ENCODE peak calls at places on chromosomes 13 and 19, in eight cellular contexts. L, E, G, K, O, Q, J and X are unnamed samples.

GRCh38 chr13:99132295-99132835 is 68.3 kb upstream of the UBAC2 start:
- DNase-seq in K (no peak), E (no peak), J (no peak), L (no peak), O (no peak), G (no peak), Q (no peak), X (no peak)

GRCh38 chr13:40318366-40318765 is 348.1 kb downstream of the FOXO1 start:
- DNase-seq in O (no peak), E (peak), K (peak), Q (no peak), J (peak), L (no peak), G (peak), X (no peak)

GRCh38 chr19:5271145-5271544 is 69.5 kb downstream of the PTPRS start:
- DNase-seq in Q (no peak), O (no peak), L (no peak), G (no peak), E (no peak), J (no peak), K (no peak), X (no peak)

GRCh38 chr19:27851543-27852060 is 1361.3 kb downstream of the UQCRFS1 start:
- DNase-seq in O (no peak), E (no peak), Q (no peak), K (no peak), L (no peak), J (no peak), G (no peak), X (no peak)

GRCh38 chr13:94065741-94066140 is 413.7 kb downstream of the DCT start:
- DNase-seq in E (no peak), K (no peak), L (no peak), Q (no peak), J (no peak), O (no peak), G (no peak), X (no peak)

GRCh38 chr13:23679214-23679613 is 109.0 kb downstream of the TNFRSF19 start:
- DNase-seq in O (no peak), L (no peak), G (no peak), E (peak), J (no peak), Q (no peak), K (no peak), X (no peak)

GRCh38 chr13:27151798-27152599 is 19.6 kb downstream of the USP12 start:
- DNase-seq in J (no peak), E (no peak), O (no peak), K (no peak), G (no peak), L (no peak), Q (no peak), X (no peak)

GRCh38 chr13:51620165-51620983 is 36.1 kb downstream of the WDFY2 start:
- DNase-seq in O (no peak), G (no peak), Q (no peak), J (no peak), K (no peak), E (no peak), L (no peak), X (no peak)

GRCh38 chr13:25440081-25440480 is 68.3 kb downstream of the ATP8A2 start:
- DNase-seq in E (no peak), J (no peak), L (no peak), K (no peak), Q (no peak), G (no peak), O (no peak), X (no peak)

GRCh38 chr13:108915095-108915633 is 285.8 kb downstream of the MYO16 start:
- DNase-seq in K (no peak), E (peak), G (no peak), O (no peak), J (peak), L (peak), Q (no peak), X (no peak)

GRCh38 chr19:20165971-20166592 is 932 bp upstream of the ZNF486 start:
- DNase-seq in K (no peak), G (no peak), E (peak), J (no peak), L (no peak), O (no peak), Q (no peak), X (no peak)

DNA sequence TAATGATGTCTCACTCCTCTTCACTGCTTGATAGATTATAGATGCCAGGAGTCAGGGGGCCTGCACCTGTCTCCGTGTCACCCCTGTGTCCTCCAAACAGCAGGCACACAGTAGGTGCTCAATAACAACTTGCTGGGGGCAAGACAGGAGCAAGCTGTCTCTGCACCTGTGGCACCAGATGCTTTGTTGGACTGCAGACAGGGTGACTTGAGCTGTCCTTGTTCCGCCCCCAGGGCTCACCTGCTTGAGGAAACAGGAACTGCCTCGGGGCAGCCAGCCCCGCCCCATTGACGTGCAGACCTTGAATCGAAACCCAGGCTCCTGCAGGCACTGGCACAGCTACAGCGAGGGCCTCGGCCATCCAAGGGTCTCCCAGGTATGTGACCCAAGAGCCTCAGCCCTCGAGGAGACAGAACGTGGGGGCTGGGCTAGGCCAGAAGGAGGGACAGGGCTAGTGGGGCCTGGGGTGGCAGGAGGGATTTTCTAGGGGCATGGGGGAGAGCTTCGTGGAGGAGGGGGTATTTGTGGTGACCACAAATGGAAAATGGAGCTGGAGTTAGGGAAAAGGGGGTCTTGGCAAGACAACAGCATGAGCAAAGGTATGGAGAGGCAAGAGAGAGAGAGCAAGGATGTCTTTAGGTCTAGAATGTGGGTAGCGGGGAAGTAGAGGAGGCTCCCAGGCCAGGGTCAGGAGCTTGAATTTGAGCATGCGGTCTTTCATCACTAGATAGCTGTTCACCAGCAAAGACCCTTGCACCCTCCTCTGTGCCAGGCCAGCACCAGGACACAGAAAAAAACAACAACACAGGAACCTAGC is at the start of gene HSH2D:
- DNase-seq in E (peak), K (peak), G (peak), L (no peak), J (peak), O (no peak), Q (peak), X (no peak)
- TF ChIP-seq POLR2A in E (peak), K (no peak), G (no peak), L (no peak), J (no peak), O (no peak), Q (no peak), X (no peak)

DNA sequence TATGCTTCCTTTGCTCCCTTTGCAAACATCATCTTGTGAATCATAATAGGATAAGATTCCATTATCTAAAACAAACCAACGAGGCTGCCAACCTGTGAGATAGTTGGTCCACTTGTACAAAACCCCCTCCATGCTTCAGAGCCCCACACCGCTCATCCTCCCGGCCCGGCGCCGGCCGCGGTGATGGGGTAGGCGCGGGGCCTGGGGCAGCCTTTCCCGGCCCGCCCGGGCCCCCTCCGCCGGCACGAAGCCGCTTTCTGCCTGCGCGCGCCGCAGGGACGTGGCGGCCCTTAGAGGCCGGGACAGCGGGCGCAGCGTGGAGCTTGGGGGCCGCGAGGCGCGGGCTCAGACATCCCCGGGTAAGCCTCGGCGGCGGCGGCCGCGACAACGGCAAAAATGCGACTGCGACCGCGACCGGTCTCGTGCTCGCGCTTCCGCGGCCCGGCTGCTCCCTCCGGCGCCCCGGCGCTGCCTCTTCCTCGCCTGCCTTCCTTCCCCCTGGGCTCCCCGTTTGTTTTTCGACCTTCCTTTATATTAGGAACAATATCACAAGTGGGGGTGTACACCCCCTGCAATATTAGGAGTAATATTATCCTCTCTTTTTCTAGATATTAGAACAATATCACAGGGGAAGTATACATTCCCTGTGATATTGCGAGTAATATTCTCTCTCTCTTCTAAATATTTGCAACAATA is 54.0 kb upstream of the CEACAM21 start:
- DNase-seq in Q (no peak), K (no peak), G (no peak), O (no peak), L (no peak), J (no peak), E (no peak), X (no peak)
- TF ChIP-seq POLR2A in Q (no peak), K (no peak), G (no peak), O (no peak), L (no peak), J (no peak), E (no peak), X (no peak)

GRCh38 chr13:18954254-18954653 is 227.4 kb downstream of the TUBA3C start:
- DNase-seq in K (no peak), Q (no peak), J (no peak), L (no peak), G (no peak), E (no peak), O (no peak), X (no peak)
- TF ChIP-seq POLR2A in K (no peak), Q (no peak), J (no peak), L (no peak), G (no peak), E (no peak), O (no peak), X (no peak)

GRCh38 chr19:38838986-38839761 is 7.6 kb upstream of the ECH1 start:
- DNase-seq in Q (no peak), J (no peak), L (no peak), G (no peak), K (no peak), O (no peak), E (no peak), X (no peak)

GRCh38 chr19:38839816-38840582 is 8.4 kb upstream of the ECH1 start:
- DNase-seq in G (no peak), E (no peak), L (no peak), J (peak), Q (no peak), K (no peak), O (no peak), X (no peak)

GRCh38 chr19:38837304-38837626 is 5.7 kb upstream of the ECH1 start:
- DNase-seq in K (no peak), E (no peak), J (peak), G (no peak), L (no peak), O (no peak), Q (no peak), X (no peak)

GRCh38 chr19:38837656-38838121 is 6.1 kb upstream of the ECH1 start:
- DNase-seq in L (no peak), K (peak), Q (no peak), E (no peak), G (no peak), J (no peak), O (no peak), X (no peak)

GRCh38 chr19:38838208-38838985 is 6.8 kb upstream of the ECH1 start:
- DNase-seq in O (no peak), E (peak), J (no peak), G (no peak), L (no peak), Q (no peak), K (peak), X (no peak)
- TF ChIP-seq POLR2A in O (no peak), E (no peak), J (no peak), G (no peak), L (no peak), Q (no peak), K (no peak), X (no peak)

GRCh38 chr19:43754312-43754561 is 525 bp downstream of the SMG9 start:
- DNase-seq in O (no peak), J (no peak), E (no peak), K (no peak), Q (no peak), L (no peak), G (no peak), X (no peak)

GRCh38 chr19:43755256-43755801 is 567 bp upstream of the SMG9 start:
- DNase-seq in G (peak), K (peak), O (peak), Q (no peak), E (peak), J (peak), L (peak), X (no peak)

GRCh38 chr19:43752287-43752875 is 2.4 kb downstream of the SMG9 start:
- DNase-seq in K (no peak), L (no peak), O (no peak), Q (no peak), G (no peak), E (no peak), J (no peak), X (no peak)

GRCh38 chr19:43751466-43752220 is 3.1 kb downstream of the SMG9 start:
- DNase-seq in L (no peak), J (no peak), G (no peak), O (no peak), Q (no peak), E (no peak), K (no peak), X (no peak)

DNA sequence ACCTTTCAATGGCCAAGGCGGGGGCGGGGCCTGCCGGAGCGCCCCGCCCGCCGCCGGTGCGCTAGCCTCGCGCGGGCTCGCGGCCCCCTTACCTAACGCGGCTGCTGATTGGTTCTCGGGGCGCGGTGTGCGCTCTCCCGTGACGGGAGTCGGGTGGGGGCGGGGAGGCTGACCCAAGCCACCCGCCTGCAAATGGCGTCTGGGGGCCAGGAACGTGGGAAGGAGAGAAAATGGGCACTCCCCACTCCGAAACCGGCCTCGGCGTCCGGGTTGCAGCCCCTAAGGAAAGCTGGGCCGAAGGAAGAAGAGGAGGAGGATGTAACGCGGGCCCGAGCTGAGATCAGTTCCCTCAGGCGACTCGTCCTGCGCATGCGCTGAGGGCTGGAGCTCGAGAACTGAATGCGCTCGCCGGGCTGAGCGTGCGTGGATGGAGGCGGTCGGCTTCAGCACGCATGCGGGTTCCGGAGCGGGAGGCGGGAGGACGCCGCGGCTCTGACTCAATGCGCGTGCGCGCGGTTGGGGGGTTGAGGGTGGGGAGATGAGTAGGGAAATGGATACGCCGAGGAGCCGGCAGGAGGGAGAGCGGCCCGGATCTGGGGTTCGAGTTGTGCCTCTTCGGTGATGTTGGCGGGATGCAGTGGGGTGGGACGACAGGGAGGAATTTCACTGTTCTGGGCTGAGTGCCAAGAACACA is at the start of gene SMG9:
- DNase-seq in K (peak), E (peak), L (peak), Q (peak), J (peak), G (peak), O (peak), X (peak)
- TF ChIP-seq POLR2A in K (no peak), E (peak), L (peak), Q (peak), J (peak), G (peak), O (peak), X (peak)

DNA sequence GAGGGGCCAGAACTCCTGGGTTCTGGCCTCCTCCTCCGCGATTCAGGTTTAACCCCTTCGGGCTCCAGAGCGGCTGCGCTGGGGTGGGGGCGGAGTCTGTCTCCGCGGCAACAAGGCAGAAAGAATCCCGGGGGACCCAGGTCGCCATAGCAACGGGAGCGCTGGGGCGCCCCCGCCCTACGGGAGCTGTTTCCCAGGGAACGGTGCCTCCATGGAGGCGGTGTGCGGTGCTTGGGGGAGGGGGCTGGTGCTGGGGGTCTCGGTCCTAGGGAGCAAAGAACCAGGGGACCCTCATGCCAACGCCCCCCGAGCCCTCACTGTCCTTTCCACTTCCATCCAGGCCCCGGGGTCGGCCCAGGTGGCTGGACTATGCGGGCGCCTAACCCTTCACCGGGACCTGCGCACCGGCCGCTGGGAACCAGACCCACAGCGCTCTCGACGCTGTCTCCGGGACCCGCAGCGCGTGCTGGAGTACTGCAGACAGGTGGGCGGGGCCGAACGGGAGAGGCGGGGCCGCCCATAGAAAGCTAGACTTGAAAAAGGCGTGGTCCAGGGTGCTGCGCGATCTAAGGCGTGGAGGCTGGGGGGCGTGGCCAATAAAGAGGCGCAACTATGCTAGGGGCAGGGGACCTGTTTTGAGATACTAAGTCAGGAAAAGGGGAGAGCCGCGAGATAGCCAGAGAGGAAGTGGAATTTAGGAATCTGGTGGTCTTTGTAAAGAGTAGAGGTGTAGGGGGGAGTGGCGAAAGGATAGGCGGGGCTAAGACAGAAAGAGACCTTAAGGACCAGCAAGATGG is 1.2 kb downstream of the APLP1 start:
- DNase-seq in K (peak), G (no peak), E (peak), Q (peak), L (no peak), J (peak), O (peak), X (peak)
- TF ChIP-seq POLR2A in K (no peak), G (no peak), E (peak), Q (no peak), L (no peak), J (no peak), O (no peak), X (peak)

GRCh38 chr19:42421591-42422031 is 5.6 kb downstream of the LIPE start:
- DNase-seq in K (peak), E (peak), Q (no peak), G (no peak), J (peak), L (no peak), O (no peak), X (no peak)
- TF ChIP-seq POLR2A in K (no peak), E (no peak), Q (no peak), G (no peak), J (no peak), L (no peak), O (no peak), X (no peak)

DNA sequence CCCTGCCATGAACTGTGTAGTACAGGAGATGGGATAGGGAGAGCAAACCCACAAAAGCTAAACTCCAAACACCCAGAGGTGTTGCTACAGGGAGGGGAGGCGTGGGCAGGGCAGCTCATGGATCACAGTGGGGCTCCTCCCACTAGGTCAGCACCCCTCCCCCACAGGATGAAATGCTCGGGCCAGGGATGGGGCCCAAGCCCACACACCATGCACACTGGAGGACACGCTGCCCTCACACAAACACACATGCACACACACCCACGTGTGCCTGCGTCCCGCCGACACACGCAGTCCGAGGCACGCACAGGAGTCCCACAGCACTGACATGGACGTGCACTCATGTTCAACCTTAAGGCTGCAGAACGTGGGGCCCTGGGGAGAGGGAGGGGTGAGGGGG is 6.0 kb upstream of the CCNP start:
- DNase-seq in E (no peak), J (no peak), Q (no peak), G (no peak), L (no peak), O (no peak), K (no peak), X (no peak)
- TF ChIP-seq POLR2A in E (no peak), J (no peak), Q (no peak), G (no peak), L (no peak), O (no peak), K (no peak), X (no peak)